ENCODE peak calls at places on chromosomes 16 and 17, in eight cellular contexts. One of them, this sample, is unnamed.

GRCh38 chr17:50947844-50948514 is 81.8 kb upstream of the TOB1 start:
- DNase-seq in globus pallidus: peak
- DNase-seq in endothelial cell: no peak
- DNase-seq in activated T-cell treated with anti-CD3 and anti-CD28 coated beads, Interleukin-2, amount 50 U/mL, for 4 hours: no peak
- DNase-seq in HuH-7.5: no peak
- DNase-seq in AG09319: no peak
- DNase-seq in stimulated activated CD8-positive, alpha-beta memory T cell treated with anti-CD3 and anti-CD28 coated beads, Interleukin-15, amount 100 ng/mL, for 24 hours: no peak
- DNase-seq in glutamatergic neuron: no peak
- DNase-seq in this sample: peak

GRCh38 chr17:81566461-81567126 is 14.4 kb upstream of the FAAP100 start:
- DNase-seq in globus pallidus: peak
- DNase-seq in activated T-cell treated with anti-CD3 and anti-CD28 coated beads, Interleukin-2, amount 50 U/mL, for 4 hours: no peak
- DNase-seq in HuH-7.5: no peak
- DNase-seq in endothelial cell: peak
- DNase-seq in AG09319: no peak
- DNase-seq in stimulated activated CD8-positive, alpha-beta memory T cell treated with anti-CD3 and anti-CD28 coated beads, Interleukin-15, amount 100 ng/mL, for 24 hours: no peak
- DNase-seq in glutamatergic neuron: no peak
- DNase-seq in this sample: peak

GRCh38 chr16:30006095-30006473 is 4.7 kb downstream of the DOC2A start:
- DNase-seq in globus pallidus: no peak
- DNase-seq in stimulated activated CD8-positive, alpha-beta memory T cell treated with anti-CD3 and anti-CD28 coated beads, Interleukin-15, amount 100 ng/mL, for 24 hours: no peak
- DNase-seq in endothelial cell: no peak
- DNase-seq in AG09319: no peak
- DNase-seq in HuH-7.5: no peak
- DNase-seq in glutamatergic neuron: no peak
- DNase-seq in activated T-cell treated with anti-CD3 and anti-CD28 coated beads, Interleukin-2, amount 50 U/mL, for 4 hours: no peak
- DNase-seq in this sample: no peak

GRCh38 chr17:73772107-73772705 is 128.0 kb upstream of the SDK2 start:
- DNase-seq in HuH-7.5: no peak
- DNase-seq in glutamatergic neuron: no peak
- DNase-seq in stimulated activated CD8-positive, alpha-beta memory T cell treated with anti-CD3 and anti-CD28 coated beads, Interleukin-15, amount 100 ng/mL, for 24 hours: no peak
- DNase-seq in AG09319: no peak
- DNase-seq in activated T-cell treated with anti-CD3 and anti-CD28 coated beads, Interleukin-2, amount 50 U/mL, for 4 hours: no peak
- DNase-seq in endothelial cell: no peak
- DNase-seq in globus pallidus: no peak
- DNase-seq in this sample: no peak

GRCh38 chr17:33519692-33520091 is 226.6 kb upstream of the ASIC2 start:
- DNase-seq in glutamatergic neuron: no peak
- DNase-seq in globus pallidus: no peak
- DNase-seq in AG09319: no peak
- DNase-seq in HuH-7.5: no peak
- DNase-seq in stimulated activated CD8-positive, alpha-beta memory T cell treated with anti-CD3 and anti-CD28 coated beads, Interleukin-15, amount 100 ng/mL, for 24 hours: no peak
- DNase-seq in activated T-cell treated with anti-CD3 and anti-CD28 coated beads, Interleukin-2, amount 50 U/mL, for 4 hours: no peak
- DNase-seq in endothelial cell: no peak
- DNase-seq in this sample: no peak

GRCh38 chr17:82804442-82805191 is 35.2 kb downstream of the ZNF750 start:
- DNase-seq in glutamatergic neuron: no peak
- DNase-seq in stimulated activated CD8-positive, alpha-beta memory T cell treated with anti-CD3 and anti-CD28 coated beads, Interleukin-15, amount 100 ng/mL, for 24 hours: no peak
- DNase-seq in endothelial cell: no peak
- DNase-seq in AG09319: no peak
- DNase-seq in globus pallidus: peak
- DNase-seq in HuH-7.5: no peak
- DNase-seq in activated T-cell treated with anti-CD3 and anti-CD28 coated beads, Interleukin-2, amount 50 U/mL, for 4 hours: no peak
- DNase-seq in this sample: no peak

GRCh38 chr17:49977463-49978389 is 8.7 kb downstream of the DLX4 start:
- DNase-seq in activated T-cell treated with anti-CD3 and anti-CD28 coated beads, Interleukin-2, amount 50 U/mL, for 4 hours: no peak
- DNase-seq in globus pallidus: no peak
- DNase-seq in endothelial cell: no peak
- DNase-seq in stimulated activated CD8-positive, alpha-beta memory T cell treated with anti-CD3 and anti-CD28 coated beads, Interleukin-15, amount 100 ng/mL, for 24 hours: no peak
- DNase-seq in AG09319: no peak
- DNase-seq in HuH-7.5: no peak
- DNase-seq in glutamatergic neuron: no peak
- DNase-seq in this sample: no peak

GRCh38 chr17:57940653-57941329 is 14.4 kb downstream of the CUEDC1 start:
- DNase-seq in AG09319: no peak
- DNase-seq in endothelial cell: no peak
- DNase-seq in activated T-cell treated with anti-CD3 and anti-CD28 coated beads, Interleukin-2, amount 50 U/mL, for 4 hours: no peak
- DNase-seq in HuH-7.5: no peak
- DNase-seq in glutamatergic neuron: no peak
- DNase-seq in stimulated activated CD8-positive, alpha-beta memory T cell treated with anti-CD3 and anti-CD28 coated beads, Interleukin-15, amount 100 ng/mL, for 24 hours: no peak
- DNase-seq in globus pallidus: peak
- DNase-seq in this sample: no peak

GRCh38 chr16:50244504-50245416 is 21.6 kb upstream of the ADCY7 start:
- DNase-seq in HuH-7.5: no peak
- DNase-seq in glutamatergic neuron: no peak
- DNase-seq in activated T-cell treated with anti-CD3 and anti-CD28 coated beads, Interleukin-2, amount 50 U/mL, for 4 hours: no peak
- DNase-seq in AG09319: no peak
- DNase-seq in endothelial cell: no peak
- DNase-seq in globus pallidus: no peak
- DNase-seq in stimulated activated CD8-positive, alpha-beta memory T cell treated with anti-CD3 and anti-CD28 coated beads, Interleukin-15, amount 100 ng/mL, for 24 hours: no peak
- DNase-seq in this sample: no peak

GRCh38 chr16:74487634-74488495 is 66.6 kb upstream of the CLEC18B start:
- DNase-seq in glutamatergic neuron: no peak
- DNase-seq in AG09319: no peak
- DNase-seq in activated T-cell treated with anti-CD3 and anti-CD28 coated beads, Interleukin-2, amount 50 U/mL, for 4 hours: no peak
- DNase-seq in HuH-7.5: no peak
- DNase-seq in endothelial cell: no peak
- DNase-seq in globus pallidus: no peak
- DNase-seq in stimulated activated CD8-positive, alpha-beta memory T cell treated with anti-CD3 and anti-CD28 coated beads, Interleukin-15, amount 100 ng/mL, for 24 hours: no peak
- DNase-seq in this sample: no peak

GRCh38 chr17:39627717-39628516 is 1.2 kb downstream of the PPP1R1B start:
- DNase-seq in AG09319: no peak
- DNase-seq in stimulated activated CD8-positive, alpha-beta memory T cell treated with anti-CD3 and anti-CD28 coated beads, Interleukin-15, amount 100 ng/mL, for 24 hours: no peak
- DNase-seq in activated T-cell treated with anti-CD3 and anti-CD28 coated beads, Interleukin-2, amount 50 U/mL, for 4 hours: no peak
- DNase-seq in endothelial cell: no peak
- DNase-seq in glutamatergic neuron: no peak
- DNase-seq in globus pallidus: no peak
- DNase-seq in HuH-7.5: no peak
- DNase-seq in this sample: no peak

GRCh38 chr17:7323731-7324437 is 5.3 kb downstream of the NEURL4 start:
- DNase-seq in stimulated activated CD8-positive, alpha-beta memory T cell treated with anti-CD3 and anti-CD28 coated beads, Interleukin-15, amount 100 ng/mL, for 24 hours: peak
- DNase-seq in globus pallidus: no peak
- DNase-seq in HuH-7.5: peak
- DNase-seq in glutamatergic neuron: peak
- DNase-seq in activated T-cell treated with anti-CD3 and anti-CD28 coated beads, Interleukin-2, amount 50 U/mL, for 4 hours: peak
- DNase-seq in endothelial cell: peak
- DNase-seq in AG09319: no peak
- DNase-seq in this sample: peak

GRCh38 chr16:77993111-77993571 is 29.2 kb upstream of the CLEC3A start:
- DNase-seq in activated T-cell treated with anti-CD3 and anti-CD28 coated beads, Interleukin-2, amount 50 U/mL, for 4 hours: no peak
- DNase-seq in stimulated activated CD8-positive, alpha-beta memory T cell treated with anti-CD3 and anti-CD28 coated beads, Interleukin-15, amount 100 ng/mL, for 24 hours: no peak
- DNase-seq in glutamatergic neuron: no peak
- DNase-seq in globus pallidus: no peak
- DNase-seq in HuH-7.5: no peak
- DNase-seq in AG09319: peak
- DNase-seq in endothelial cell: no peak
- DNase-seq in this sample: no peak

GRCh38 chr16:30964540-30965226 is 7.1 kb downstream of the SETD1A start:
- DNase-seq in activated T-cell treated with anti-CD3 and anti-CD28 coated beads, Interleukin-2, amount 50 U/mL, for 4 hours: no peak
- DNase-seq in HuH-7.5: no peak
- DNase-seq in AG09319: no peak
- DNase-seq in globus pallidus: no peak
- DNase-seq in endothelial cell: no peak
- DNase-seq in stimulated activated CD8-positive, alpha-beta memory T cell treated with anti-CD3 and anti-CD28 coated beads, Interleukin-15, amount 100 ng/mL, for 24 hours: no peak
- DNase-seq in glutamatergic neuron: no peak
- DNase-seq in this sample: no peak

GRCh38 chr16:66399930-66400329 is 27.2 kb upstream of the BEAN1 start:
- DNase-seq in stimulated activated CD8-positive, alpha-beta memory T cell treated with anti-CD3 and anti-CD28 coated beads, Interleukin-15, amount 100 ng/mL, for 24 hours: no peak
- DNase-seq in HuH-7.5: no peak
- DNase-seq in AG09319: no peak
- DNase-seq in glutamatergic neuron: peak
- DNase-seq in globus pallidus: no peak
- DNase-seq in endothelial cell: no peak
- DNase-seq in activated T-cell treated with anti-CD3 and anti-CD28 coated beads, Interleukin-2, amount 50 U/mL, for 4 hours: no peak
- DNase-seq in this sample: peak

GRCh38 chr16:86387461-86388440 is 122.6 kb upstream of the FOXF1 start:
- DNase-seq in stimulated activated CD8-positive, alpha-beta memory T cell treated with anti-CD3 and anti-CD28 coated beads, Interleukin-15, amount 100 ng/mL, for 24 hours: no peak
- DNase-seq in endothelial cell: no peak
- DNase-seq in AG09319: peak
- DNase-seq in globus pallidus: no peak
- DNase-seq in glutamatergic neuron: no peak
- DNase-seq in HuH-7.5: no peak
- DNase-seq in activated T-cell treated with anti-CD3 and anti-CD28 coated beads, Interleukin-2, amount 50 U/mL, for 4 hours: no peak
- DNase-seq in this sample: no peak

GRCh38 chr17:40072481-40073346 is 9.9 kb downstream of the THRA start:
- DNase-seq in endothelial cell: no peak
- DNase-seq in glutamatergic neuron: no peak
- DNase-seq in globus pallidus: no peak
- DNase-seq in HuH-7.5: no peak
- DNase-seq in activated T-cell treated with anti-CD3 and anti-CD28 coated beads, Interleukin-2, amount 50 U/mL, for 4 hours: no peak
- DNase-seq in stimulated activated CD8-positive, alpha-beta memory T cell treated with anti-CD3 and anti-CD28 coated beads, Interleukin-15, amount 100 ng/mL, for 24 hours: no peak
- DNase-seq in AG09319: no peak
- DNase-seq in this sample: peak

GRCh38 chr17:55089955-55090573 is 121.5 kb downstream of the STXBP4 start:
- DNase-seq in AG09319: no peak
- DNase-seq in endothelial cell: no peak
- DNase-seq in HuH-7.5: no peak
- DNase-seq in glutamatergic neuron: no peak
- DNase-seq in activated T-cell treated with anti-CD3 and anti-CD28 coated beads, Interleukin-2, amount 50 U/mL, for 4 hours: peak
- DNase-seq in globus pallidus: no peak
- DNase-seq in stimulated activated CD8-positive, alpha-beta memory T cell treated with anti-CD3 and anti-CD28 coated beads, Interleukin-15, amount 100 ng/mL, for 24 hours: no peak
- DNase-seq in this sample: no peak

GRCh38 chr17:1033503-1033902 is 36.6 kb downstream of the TIMM22 start:
- DNase-seq in activated T-cell treated with anti-CD3 and anti-CD28 coated beads, Interleukin-2, amount 50 U/mL, for 4 hours: no peak
- DNase-seq in globus pallidus: no peak
- DNase-seq in HuH-7.5: no peak
- DNase-seq in stimulated activated CD8-positive, alpha-beta memory T cell treated with anti-CD3 and anti-CD28 coated beads, Interleukin-15, amount 100 ng/mL, for 24 hours: no peak
- DNase-seq in AG09319: no peak
- DNase-seq in glutamatergic neuron: peak
- DNase-seq in endothelial cell: no peak
- DNase-seq in this sample: no peak

GRCh38 chr16:590165-590874 is 454 bp downstream of the RAB40C start:
- DNase-seq in stimulated activated CD8-positive, alpha-beta memory T cell treated with anti-CD3 and anti-CD28 coated beads, Interleukin-15, amount 100 ng/mL, for 24 hours: no peak
- DNase-seq in AG09319: no peak
- DNase-seq in activated T-cell treated with anti-CD3 and anti-CD28 coated beads, Interleukin-2, amount 50 U/mL, for 4 hours: no peak
- DNase-seq in glutamatergic neuron: peak
- DNase-seq in endothelial cell: peak
- DNase-seq in HuH-7.5: no peak
- DNase-seq in globus pallidus: no peak
- DNase-seq in this sample: no peak

GRCh38 chr17:73646409-73647305 is 2.4 kb upstream of the SDK2 start:
- DNase-seq in endothelial cell: peak
- DNase-seq in glutamatergic neuron: peak
- DNase-seq in activated T-cell treated with anti-CD3 and anti-CD28 coated beads, Interleukin-2, amount 50 U/mL, for 4 hours: no peak
- DNase-seq in stimulated activated CD8-positive, alpha-beta memory T cell treated with anti-CD3 and anti-CD28 coated beads, Interleukin-15, amount 100 ng/mL, for 24 hours: no peak
- DNase-seq in globus pallidus: no peak
- DNase-seq in HuH-7.5: no peak
- DNase-seq in AG09319: no peak
- DNase-seq in this sample: no peak

GRCh38 chr16:9015489-9015888 is 51.8 kb upstream of the USP7 start:
- DNase-seq in AG09319: no peak
- DNase-seq in activated T-cell treated with anti-CD3 and anti-CD28 coated beads, Interleukin-2, amount 50 U/mL, for 4 hours: no peak
- DNase-seq in stimulated activated CD8-positive, alpha-beta memory T cell treated with anti-CD3 and anti-CD28 coated beads, Interleukin-15, amount 100 ng/mL, for 24 hours: no peak
- DNase-seq in endothelial cell: no peak
- DNase-seq in HuH-7.5: no peak
- DNase-seq in globus pallidus: no peak
- DNase-seq in glutamatergic neuron: no peak
- DNase-seq in this sample: no peak

GRCh38 chr17:43650471-43650870 is 11.3 kb downstream of the MEOX1 start:
- DNase-seq in glutamatergic neuron: no peak
- DNase-seq in HuH-7.5: no peak
- DNase-seq in activated T-cell treated with anti-CD3 and anti-CD28 coated beads, Interleukin-2, amount 50 U/mL, for 4 hours: no peak
- DNase-seq in stimulated activated CD8-positive, alpha-beta memory T cell treated with anti-CD3 and anti-CD28 coated beads, Interleukin-15, amount 100 ng/mL, for 24 hours: no peak
- DNase-seq in endothelial cell: no peak
- DNase-seq in AG09319: no peak
- DNase-seq in globus pallidus: no peak
- DNase-seq in this sample: no peak

GRCh38 chr16:73531021-73531420 is 483.1 kb upstream of the ZFHX3 start:
- DNase-seq in endothelial cell: no peak
- DNase-seq in HuH-7.5: no peak
- DNase-seq in globus pallidus: no peak
- DNase-seq in glutamatergic neuron: no peak
- DNase-seq in activated T-cell treated with anti-CD3 and anti-CD28 coated beads, Interleukin-2, amount 50 U/mL, for 4 hours: no peak
- DNase-seq in stimulated activated CD8-positive, alpha-beta memory T cell treated with anti-CD3 and anti-CD28 coated beads, Interleukin-15, amount 100 ng/mL, for 24 hours: no peak
- DNase-seq in AG09319: no peak
- DNase-seq in this sample: no peak

GRCh38 chr17:10875984-10876555 is 38.2 kb upstream of the PIRT start:
- DNase-seq in glutamatergic neuron: peak
- DNase-seq in HuH-7.5: no peak
- DNase-seq in endothelial cell: peak
- DNase-seq in AG09319: no peak
- DNase-seq in activated T-cell treated with anti-CD3 and anti-CD28 coated beads, Interleukin-2, amount 50 U/mL, for 4 hours: peak
- DNase-seq in globus pallidus: peak
- DNase-seq in stimulated activated CD8-positive, alpha-beta memory T cell treated with anti-CD3 and anti-CD28 coated beads, Interleukin-15, amount 100 ng/mL, for 24 hours: no peak
- DNase-seq in this sample: no peak

GRCh38 chr17:51770031-51770759 is 388.3 kb downstream of the CA10 start:
- DNase-seq in HuH-7.5: no peak
- DNase-seq in AG09319: no peak
- DNase-seq in stimulated activated CD8-positive, alpha-beta memory T cell treated with anti-CD3 and anti-CD28 coated beads, Interleukin-15, amount 100 ng/mL, for 24 hours: no peak
- DNase-seq in activated T-cell treated with anti-CD3 and anti-CD28 coated beads, Interleukin-2, amount 50 U/mL, for 4 hours: no peak
- DNase-seq in glutamatergic neuron: no peak
- DNase-seq in globus pallidus: no peak
- DNase-seq in endothelial cell: no peak
- DNase-seq in this sample: no peak

GRCh38 chr17:37818689-37819088 is 73.8 kb upstream of the HNF1B start:
- DNase-seq in glutamatergic neuron: no peak
- DNase-seq in endothelial cell: no peak
- DNase-seq in globus pallidus: no peak
- DNase-seq in activated T-cell treated with anti-CD3 and anti-CD28 coated beads, Interleukin-2, amount 50 U/mL, for 4 hours: no peak
- DNase-seq in HuH-7.5: no peak
- DNase-seq in AG09319: no peak
- DNase-seq in stimulated activated CD8-positive, alpha-beta memory T cell treated with anti-CD3 and anti-CD28 coated beads, Interleukin-15, amount 100 ng/mL, for 24 hours: no peak
- DNase-seq in this sample: no peak

GRCh38 chr16:12582696-12583095 is 221.0 kb downstream of the CPPED1 start:
- DNase-seq in globus pallidus: no peak
- DNase-seq in HuH-7.5: no peak
- DNase-seq in glutamatergic neuron: no peak
- DNase-seq in AG09319: no peak
- DNase-seq in activated T-cell treated with anti-CD3 and anti-CD28 coated beads, Interleukin-2, amount 50 U/mL, for 4 hours: no peak
- DNase-seq in stimulated activated CD8-positive, alpha-beta memory T cell treated with anti-CD3 and anti-CD28 coated beads, Interleukin-15, amount 100 ng/mL, for 24 hours: no peak
- DNase-seq in endothelial cell: no peak
- DNase-seq in this sample: peak

GRCh38 chr16:1276580-1276878 is 20.7 kb downstream of the TPSD1 start:
- DNase-seq in HuH-7.5: no peak
- DNase-seq in globus pallidus: no peak
- DNase-seq in endothelial cell: no peak
- DNase-seq in glutamatergic neuron: no peak
- DNase-seq in AG09319: no peak
- DNase-seq in activated T-cell treated with anti-CD3 and anti-CD28 coated beads, Interleukin-2, amount 50 U/mL, for 4 hours: no peak
- DNase-seq in stimulated activated CD8-positive, alpha-beta memory T cell treated with anti-CD3 and anti-CD28 coated beads, Interleukin-15, amount 100 ng/mL, for 24 hours: no peak
- DNase-seq in this sample: no peak

GRCh38 chr17:56577810-56578209 is 15.7 kb upstream of the NOG start:
- DNase-seq in globus pallidus: no peak
- DNase-seq in glutamatergic neuron: no peak
- DNase-seq in activated T-cell treated with anti-CD3 and anti-CD28 coated beads, Interleukin-2, amount 50 U/mL, for 4 hours: no peak
- DNase-seq in stimulated activated CD8-positive, alpha-beta memory T cell treated with anti-CD3 and anti-CD28 coated beads, Interleukin-15, amount 100 ng/mL, for 24 hours: no peak
- DNase-seq in HuH-7.5: no peak
- DNase-seq in endothelial cell: no peak
- DNase-seq in AG09319: no peak
- DNase-seq in this sample: no peak

GRCh38 chr17:16286947-16287562 is 66.2 kb downstream of the CENPV start:
- DNase-seq in glutamatergic neuron: peak
- DNase-seq in AG09319: no peak
- DNase-seq in endothelial cell: no peak
- DNase-seq in stimulated activated CD8-positive, alpha-beta memory T cell treated with anti-CD3 and anti-CD28 coated beads, Interleukin-15, amount 100 ng/mL, for 24 hours: no peak
- DNase-seq in activated T-cell treated with anti-CD3 and anti-CD28 coated beads, Interleukin-2, amount 50 U/mL, for 4 hours: no peak
- DNase-seq in globus pallidus: peak
- DNase-seq in HuH-7.5: no peak
- DNase-seq in this sample: peak

GRCh38 chr16:79307214-79307613 is 293.3 kb downstream of the MAF start:
- DNase-seq in endothelial cell: no peak
- DNase-seq in stimulated activated CD8-positive, alpha-beta memory T cell treated with anti-CD3 and anti-CD28 coated beads, Interleukin-15, amount 100 ng/mL, for 24 hours: no peak
- DNase-seq in glutamatergic neuron: no peak
- DNase-seq in HuH-7.5: no peak
- DNase-seq in globus pallidus: peak
- DNase-seq in AG09319: no peak
- DNase-seq in activated T-cell treated with anti-CD3 and anti-CD28 coated beads, Interleukin-2, amount 50 U/mL, for 4 hours: no peak
- DNase-seq in this sample: peak

GRCh38 chr17:20304961-20305360 is 162.4 kb downstream of the LGALS9B start:
- DNase-seq in stimulated activated CD8-positive, alpha-beta memory T cell treated with anti-CD3 and anti-CD28 coated beads, Interleukin-15, amount 100 ng/mL, for 24 hours: no peak
- DNase-seq in glutamatergic neuron: no peak
- DNase-seq in activated T-cell treated with anti-CD3 and anti-CD28 coated beads, Interleukin-2, amount 50 U/mL, for 4 hours: no peak
- DNase-seq in globus pallidus: no peak
- DNase-seq in AG09319: no peak
- DNase-seq in HuH-7.5: no peak
- DNase-seq in endothelial cell: no peak
- DNase-seq in this sample: no peak

GRCh38 chr17:973053-973452 is 6.5 kb downstream of the NXN start:
- DNase-seq in glutamatergic neuron: no peak
- DNase-seq in globus pallidus: no peak
- DNase-seq in activated T-cell treated with anti-CD3 and anti-CD28 coated beads, Interleukin-2, amount 50 U/mL, for 4 hours: no peak
- DNase-seq in HuH-7.5: no peak
- DNase-seq in stimulated activated CD8-positive, alpha-beta memory T cell treated with anti-CD3 and anti-CD28 coated beads, Interleukin-15, amount 100 ng/mL, for 24 hours: no peak
- DNase-seq in AG09319: no peak
- DNase-seq in endothelial cell: no peak
- DNase-seq in this sample: no peak